ENCODE peak calls at places on chromosomes 3 and 15, in six cellular contexts. W is cardiac fibroblast, U is nephron progenitor cell, X is retinal pigment epithelial cell, G is PC-3, P is hepatocyte. S is an unnamed sample.

GRCh38 chr15:53453253-53454105 is 306.0 kb downstream of the WDR72 start:
- DNase-seq in U (no peak), X (no peak), W (no peak), G (no peak), P (peak), S (peak)

GRCh38 chr3:30597131-30597768 is 9.2 kb upstream of the TGFBR2 start:
- DNase-seq in U (no peak), P (peak), W (peak), X (peak), G (peak), S (peak)

GRCh38 chr15:89433686-89434085 is 62.7 kb downstream of the RHCG start:
- DNase-seq in W (no peak), P (no peak), X (no peak), G (no peak), U (no peak), S (no peak)

GRCh38 chr15:100439566-100439965 is 89.2 kb downstream of the CERS3 start:
- DNase-seq in G (no peak), U (no peak), P (no peak), W (no peak), X (no peak), S (no peak)

GRCh38 chr15:93037341-93038063 is 51.5 kb downstream of the RGMA start:
- DNase-seq in X (peak), G (no peak), U (no peak), W (peak), P (peak), S (no peak)

GRCh38 chr3:173584093-173584833 is 186.7 kb downstream of the NLGN1 start:
- DNase-seq in P (peak), X (no peak), W (peak), G (peak), U (peak), S (peak)

GRCh38 chr15:29990035-29990434 is 92.7 kb upstream of the GOLGA8J start:
- DNase-seq in W (no peak), X (no peak), P (no peak), G (no peak), U (no peak), S (no peak)

GRCh38 chr15:32042269-32042996 is 12.1 kb downstream of the CHRNA7 start:
- DNase-seq in P (peak), X (peak), G (peak), U (no peak), W (no peak), S (no peak)

GRCh38 chr3:155411500-155412223 is 118.2 kb upstream of the STRIT1 start:
- DNase-seq in X (no peak), P (no peak), U (no peak), G (peak), W (no peak), S (peak)

GRCh38 chr3:126147147-126147931 is 33.0 kb downstream of the ALDH1L1 start:
- DNase-seq in W (no peak), X (no peak), U (no peak), G (no peak), P (no peak), S (no peak)

GRCh38 chr3:24220859-24221657 is 273.6 kb downstream of the THRB start:
- DNase-seq in G (peak), P (peak), U (no peak), W (peak), X (peak), S (no peak)

GRCh38 chr3:65344846-65345245 is 657.0 kb upstream of the ADAMTS9 start:
- DNase-seq in P (no peak), W (no peak), X (no peak), G (no peak), U (no peak), S (no peak)

GRCh38 chr3:140007946-140008692 is 73.1 kb downstream of the CLSTN2 start:
- DNase-seq in U (no peak), P (no peak), W (no peak), X (no peak), G (no peak), S (no peak)

GRCh38 chr3:46566040-46566631 is at the start of gene LRRC2:
- DNase-seq in X (peak), W (peak), P (peak), U (peak), G (peak), S (no peak)

GRCh38 chr3:9402410-9403228 is 5.2 kb downstream of the SETD5 start:
- DNase-seq in W (peak), U (peak), P (peak), X (no peak), G (no peak), S (peak)

GRCh38 chr3:18097473-18097872 is 327.7 kb downstream of the SATB1 start:
- DNase-seq in U (no peak), W (no peak), G (no peak), P (no peak), X (no peak), S (no peak)

GRCh38 chr3:129553771-129554170 is 10.8 kb downstream of the H1-8 start:
- DNase-seq in W (no peak), U (no peak), G (no peak), X (no peak), P (no peak), S (no peak)

GRCh38 chr3:32373844-32374243 is 17.8 kb upstream of the CMTM7 start:
- DNase-seq in G (no peak), X (no peak), W (no peak), P (no peak), U (no peak), S (no peak)

GRCh38 chr3:131702156-131702555 is 199.4 kb upstream of the MRPL3 start:
- DNase-seq in W (peak), P (no peak), G (peak), U (no peak), X (no peak), S (no peak)

GRCh38 chr3:101466465-101467309 is 46.3 kb downstream of the SENP7 start:
- DNase-seq in U (peak), G (no peak), X (no peak), P (peak), W (no peak), S (peak)

GRCh38 chr3:43707266-43707665 is 16.5 kb downstream of the ABHD5 start:
- DNase-seq in G (peak), X (no peak), P (no peak), W (no peak), U (no peak), S (peak)

GRCh38 chr3:139121513-139122220 is 77.0 kb upstream of the PRR23C start:
- DNase-seq in W (no peak), U (no peak), X (no peak), G (no peak), P (peak), S (no peak)

GRCh38 chr15:96327155-96327741 is 3.3 kb upstream of the NR2F2 start:
- DNase-seq in X (peak), P (peak), W (peak), G (peak), U (no peak), S (no peak)

GRCh38 chr3:63251499-63251898 is 26.6 kb upstream of the SYNPR start:
- DNase-seq in P (no peak), X (no peak), G (no peak), W (no peak), U (no peak), S (no peak)

GRCh38 chr3:187169231-187169960 is 27.9 kb upstream of the RTP1 start:
- DNase-seq in X (no peak), G (peak), U (no peak), W (peak), P (no peak), S (no peak)

GRCh38 chr15:69568621-69569020 is 116.0 kb downstream of the RPLP1 start:
- DNase-seq in G (no peak), P (no peak), W (peak), X (peak), U (no peak), S (no peak)

GRCh38 chr3:134126153-134126552 is 96.4 kb upstream of the SLCO2A1 start:
- DNase-seq in G (peak), W (peak), X (no peak), P (no peak), U (no peak), S (no peak)

GRCh38 chr3:105516972-105517371 is 150.3 kb downstream of the ALCAM start:
- DNase-seq in P (peak), X (no peak), G (no peak), U (peak), W (peak), S (no peak)

GRCh38 chr3:120497318-120497717 is 46.5 kb upstream of the FSTL1 start:
- DNase-seq in U (no peak), W (peak), P (no peak), X (peak), G (peak), S (no peak)

GRCh38 chr3:162879163-162879562 is 1382.6 kb downstream of the OTOL1 start:
- DNase-seq in X (no peak), P (no peak), W (no peak), U (no peak), G (no peak), S (no peak)

GRCh38 chr15:51866751-51867150 is 37.3 kb downstream of the TMOD3 start:
- DNase-seq in P (no peak), G (no peak), W (no peak), U (no peak), X (no peak), S (no peak)

GRCh38 chr15:81170504-81170903 is 26.2 kb upstream of the IL16 start:
- DNase-seq in P (no peak), U (no peak), X (no peak), W (peak), G (no peak), S (no peak)
- TF ChIP-seq CTCF in P (no peak), U (no peak), X (no peak), W (no peak), G (no peak), S (no peak)

GRCh38 chr15:39171944-39172368 is 408.9 kb upstream of the THBS1 start:
- DNase-seq in U (peak), G (peak), W (peak), X (peak), P (peak), S (peak)
- TF ChIP-seq CTCF in U (peak), G (peak), W (peak), X (peak), P (peak), S (no peak)

GRCh38 chr3:58496206-58496605 is 4.3 kb downstream of the KCTD6 start:
- DNase-seq in G (no peak), U (no peak), W (no peak), X (no peak), P (no peak), S (no peak)
- TF ChIP-seq CTCF in G (no peak), U (no peak), W (no peak), X (no peak), P (no peak), S (no peak)

DNA sequence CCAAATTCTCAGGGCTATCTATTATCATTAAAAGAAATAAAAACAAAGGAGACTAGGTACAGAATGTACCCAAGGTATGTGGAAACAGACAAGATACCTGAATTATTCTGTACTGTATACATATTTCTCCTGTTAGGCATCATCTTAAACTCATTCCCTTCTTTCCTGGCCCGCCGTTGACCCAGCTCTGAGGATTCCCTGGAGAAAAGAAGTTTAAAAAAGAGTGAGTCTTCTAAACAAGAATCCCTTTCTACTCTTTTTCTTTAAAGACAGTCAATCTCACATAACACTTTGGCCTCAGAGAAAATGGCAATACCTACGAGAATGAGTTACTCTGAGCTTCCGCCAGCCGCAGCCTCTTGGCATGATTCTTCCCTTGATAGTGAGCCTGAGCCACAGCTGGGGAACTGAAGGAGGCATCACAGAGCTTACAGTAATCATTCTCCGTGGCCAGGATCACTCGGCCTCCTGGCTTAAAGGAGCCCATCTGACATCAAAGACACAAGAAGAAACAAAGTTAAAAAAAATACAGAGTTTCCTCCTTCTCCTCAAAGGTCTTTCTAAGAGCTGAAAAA is 44.2 kb downstream of the ZMAT3 start:
- DNase-seq in W (peak), G (no peak), P (peak), U (peak), X (no peak), S (no peak)
- TF ChIP-seq CTCF in W (no peak), G (no peak), P (no peak), U (no peak), X (no peak), S (no peak)

GRCh38 chr15:74615313-74616019 is at the start of gene CLK3:
- DNase-seq in G (peak), W (peak), X (peak), U (peak), P (peak), S (peak)
- TF ChIP-seq CTCF in G (no peak), W (no peak), X (no peak), U (no peak), P (no peak), S (no peak)

DNA sequence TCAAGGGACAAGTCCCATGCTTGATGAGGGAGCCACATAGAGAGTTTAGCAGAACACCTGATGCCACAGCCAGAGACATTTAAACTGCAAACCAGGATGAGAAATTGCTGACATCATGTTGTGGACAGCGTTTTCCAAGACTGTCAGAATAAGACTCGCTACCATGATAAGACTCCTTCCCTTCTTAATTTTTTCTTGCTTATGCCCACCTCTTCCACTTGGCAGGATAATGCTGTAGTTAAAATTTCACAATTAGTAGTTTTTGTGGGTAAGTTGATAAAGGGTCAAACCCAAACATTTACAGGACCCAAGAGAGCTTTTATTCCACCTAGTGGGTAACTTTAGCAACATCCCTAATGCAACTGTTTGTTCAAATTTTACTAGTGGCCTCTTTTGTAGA is 3.0 kb upstream of the PIAS1 start:
- DNase-seq in P (no peak), U (no peak), W (no peak), X (no peak), G (no peak), S (no peak)
- TF ChIP-seq CTCF in P (peak), U (no peak), W (no peak), X (peak), G (peak), S (no peak)

GRCh38 chr3:109411547-109411946 is 74.2 kb upstream of the DPPA4 start:
- DNase-seq in W (no peak), U (no peak), G (no peak), X (no peak), P (no peak), S (no peak)
- TF ChIP-seq CTCF in W (no peak), U (no peak), G (no peak), X (no peak), P (no peak), S (no peak)

DNA sequence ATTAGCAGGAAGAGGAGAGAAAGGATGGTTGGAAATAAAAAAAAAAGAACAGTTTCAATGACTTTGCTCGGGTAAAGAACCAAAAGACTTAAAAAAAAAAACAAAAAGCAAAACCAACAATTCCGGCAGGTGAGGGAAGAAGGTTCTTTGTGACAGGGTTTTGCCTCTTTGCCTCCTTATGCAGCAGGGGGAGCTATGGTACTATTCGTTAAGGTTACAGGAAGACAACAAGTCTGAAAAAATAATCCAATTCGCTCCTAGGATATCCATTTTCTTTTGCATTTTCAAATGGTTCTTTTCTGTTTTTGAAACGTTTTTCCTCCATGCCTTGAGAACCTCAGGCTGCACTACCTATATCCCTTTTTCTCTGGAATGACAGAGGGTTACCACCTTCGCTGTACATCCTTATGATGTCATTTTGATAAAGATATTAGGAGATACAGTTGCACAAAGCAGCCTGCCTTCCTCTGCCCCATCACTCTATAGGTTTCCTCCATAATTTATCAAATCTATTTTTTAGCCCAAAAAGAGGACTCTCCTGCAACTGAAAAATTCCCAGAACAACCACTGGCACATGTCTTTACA is 55.0 kb downstream of the CFAP20DC start:
- DNase-seq in U (peak), G (peak), W (peak), X (peak), P (peak), S (peak)
- TF ChIP-seq CTCF in U (peak), G (peak), W (peak), X (peak), P (peak), S (peak)